ENCODE peak calls at places on chromosomes 7 and 10, in five cellular contexts. H, T, O, N and M are unnamed samples.

GRCh38 chr7:38539477-38540081 is 91.6 kb downstream of the AMPH start:
- ATAC-seq in H (no peak), T (no peak), O (no peak), N (no peak), M (peak)

GRCh38 chr10:63795461-63795860 is 274.3 kb downstream of the REEP3 start:
- ATAC-seq in H (no peak), T (no peak), O (no peak), N (no peak), M (no peak)

GRCh38 chr10:35633006-35633980 is 8.8 kb downstream of the FZD8 start:
- ATAC-seq in H (no peak), T (no peak), O (no peak), N (no peak), M (no peak)

GRCh38 chr10:122560279-122560804 is at the start of gene DMBT1:
- ATAC-seq in H (no peak), T (no peak), O (no peak), N (peak), M (no peak)

GRCh38 chr7:42082144-42082543 is 154.9 kb downstream of the GLI3 start:
- ATAC-seq in H (no peak), T (no peak), O (no peak), N (no peak), M (no peak)

GRCh38 chr7:907158-907980 is 31.0 kb downstream of the GET4 start:
- ATAC-seq in H (peak), T (no peak), O (peak), N (no peak), M (peak)

GRCh38 chr7:150514748-150515222 is at the start of gene GIMAP7:
- ATAC-seq in H (peak), T (peak), O (peak), N (peak), M (peak)

GRCh38 chr10:119022846-119023552 is 6.5 kb upstream of the NANOS1 start:
- ATAC-seq in H (no peak), T (no peak), O (no peak), N (no peak), M (no peak)

GRCh38 chr10:99544322-99544721 is 11.6 kb downstream of the NKX2-3 start:
- ATAC-seq in H (no peak), T (no peak), O (no peak), N (no peak), M (no peak)

GRCh38 chr7:64888901-64889685 is 14.0 kb upstream of the ZNF273 start:
- ATAC-seq in H (peak), T (peak), O (peak), N (peak), M (peak)

GRCh38 chr10:28281726-28282325 is 21.0 kb downstream of the MPP7 start:
- ATAC-seq in H (no peak), T (no peak), O (no peak), N (peak), M (no peak)

GRCh38 chr7:22730921-22731654 is 4.1 kb downstream of the IL6 start:
- ATAC-seq in H (no peak), T (no peak), O (no peak), N (no peak), M (peak)

GRCh38 chr7:75617634-75618234 is 121.0 kb downstream of the HIP1 start:
- ATAC-seq in H (peak), T (peak), O (peak), N (peak), M (peak)

GRCh38 chr10:28668363-28669226 is 8.7 kb upstream of the BAMBI start:
- ATAC-seq in H (peak), T (peak), O (peak), N (peak), M (peak)

GRCh38 chr7:31702354-31702753 is 15.3 kb downstream of the PPP1R17 start:
- ATAC-seq in H (no peak), T (no peak), O (no peak), N (no peak), M (no peak)

GRCh38 chr7:15954671-15955354 is 268.3 kb upstream of the MEOX2 start:
- ATAC-seq in H (no peak), T (no peak), O (no peak), N (no peak), M (no peak)

GRCh38 chr10:71099731-71100361 is 112.5 kb upstream of the UNC5B start:
- ATAC-seq in H (no peak), T (no peak), O (no peak), N (no peak), M (no peak)